ENCODE peak calls at places on chromosomes 12 and 14, in six cellular contexts. L is ovary, Y is breast epithelium, N is neural crest cell, Q is OCI-LY7, U is H9. J is an unnamed sample.

GRCh38 chr12:120388711-120389431 is 19.9 kb upstream of the MSI1 start:
- DNase-seq in Y (no peak), Q (no peak), N (peak; percentile 56), U (peak; percentile 91), L (no peak), J (no peak)

GRCh38 chr12:131687346-131688125 is 23.4 kb upstream of the SFSWAP start:
- DNase-seq in Q (no peak), L (no peak), N (no peak), Y (no peak), U (peak; percentile 35), J (peak; percentile 11)

GRCh38 chr14:59407246-59407615 is 57.9 kb downstream of the GPR135 start:
- DNase-seq in U (no peak), Y (no peak), N (no peak), L (no peak), Q (no peak), J (no peak)

GRCh38 chr14:106883218-106883692 is 1356.9 kb downstream of the TMEM121 start:
- DNase-seq in N (no peak), Y (no peak), Q (peak; percentile 31), U (no peak), L (peak; percentile 65), J (peak; percentile 27)

GRCh38 chr14:74879427-74880180 is 2.1 kb upstream of the DLST start:
- DNase-seq in N (no peak), Q (no peak), L (no peak), U (no peak), Y (no peak), J (no peak)

GRCh38 chr14:97688626-97689336 is 891.6 kb downstream of the VRK1 start:
- DNase-seq in N (no peak), Y (no peak), Q (no peak), L (no peak), U (no peak), J (no peak)

GRCh38 chr12:110794623-110795280 is 52.0 kb upstream of the CCDC63 start:
- DNase-seq in L (peak; percentile 57), U (no peak), N (no peak), Y (no peak), Q (no peak), J (no peak)

GRCh38 chr14:61478971-61479473 is 157.6 kb downstream of the PRKCH start:
- DNase-seq in U (no peak), Q (peak; percentile 80), Y (no peak), L (no peak), N (no peak), J (peak; percentile 45)

GRCh38 chr14:50342211-50343080 is 30.3 kb downstream of the DMAC2L start:
- DNase-seq in L (peak; percentile 71), N (no peak), Q (no peak), Y (no peak), U (peak; percentile 55), J (peak; percentile 70)

GRCh38 chr12:71645268-71645667 is 18.4 kb downstream of the ZFC3H1 start:
- DNase-seq in Y (no peak), Q (no peak), N (no peak), L (no peak), U (no peak), J (no peak)

GRCh38 chr14:100070310-100070709 is 5.1 kb downstream of the EVL start:
- DNase-seq in Q (no peak), N (no peak), Y (no peak), U (no peak), L (no peak), J (no peak)

GRCh38 chr14:26597136-26598080 is at the start of gene NOVA1:
- DNase-seq in Q (no peak), U (peak; percentile 62), N (peak; percentile 54), L (peak; percentile 57), Y (peak; percentile 55), J (peak; percentile 7)

GRCh38 chr12:27969011-27969900 is 3.3 kb downstream of the PTHLH start:
- DNase-seq in L (no peak), Y (no peak), Q (no peak), U (peak; percentile 53), N (peak; percentile 10), J (peak; percentile 29)
- TF ChIP-seq CTCF in L (no peak), Y (no peak), Q (no peak), U (no peak), N (no peak), J (no peak)

GRCh38 chr14:77327111-77327510 is 6.3 kb downstream of the GSTZ1 start:
- DNase-seq in U (no peak), Q (no peak), Y (no peak), N (no peak), L (no peak), J (no peak)

GRCh38 chr14:77324816-77325745 is 4.2 kb downstream of the GSTZ1 start:
- DNase-seq in L (no peak), N (no peak), Q (no peak), Y (no peak), U (no peak), J (no peak)

GRCh38 chr14:77323571-77323970 is 2.7 kb downstream of the GSTZ1 start:
- DNase-seq in U (no peak), Y (no peak), Q (no peak), N (no peak), L (no peak), J (no peak)

GRCh38 chr14:77324289-77324688 is 3.5 kb downstream of the GSTZ1 start:
- DNase-seq in U (no peak), Y (no peak), N (no peak), Q (no peak), L (no peak), J (no peak)

GRCh38 chr14:77325746-77326094 is 4.9 kb downstream of the GSTZ1 start:
- DNase-seq in N (no peak), L (no peak), Y (no peak), U (peak; percentile 58), Q (no peak), J (no peak)
- TF ChIP-seq CTCF in N (no peak), L (no peak), Y (no peak), U (peak; percentile 31), Q (no peak), J (no peak)

DNA sequence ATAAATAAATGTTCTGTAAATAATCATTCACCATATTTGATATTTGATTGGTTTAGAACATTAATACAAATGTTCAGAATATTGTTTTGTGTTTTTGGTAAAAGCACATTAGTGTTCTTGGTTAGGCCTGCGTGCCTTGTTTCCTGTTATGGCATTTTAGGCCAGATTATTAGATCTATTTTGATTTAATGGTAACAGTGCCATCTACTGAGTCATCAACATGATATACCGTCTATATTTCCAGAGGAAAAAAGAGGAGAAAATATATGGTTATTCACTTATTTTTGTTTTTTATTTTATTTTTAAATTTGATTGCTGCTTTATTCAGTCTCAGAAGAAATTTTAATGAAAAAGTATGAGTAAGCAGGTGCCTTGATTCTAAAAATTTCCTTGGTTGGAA is 60.3 kb downstream of the GPHN start:
- DNase-seq in Y (no peak), U (no peak), N (no peak), L (no peak), Q (no peak), J (no peak)
- TF ChIP-seq CTCF in Y (no peak), U (no peak), N (no peak), L (no peak), Q (no peak), J (no peak)

DNA sequence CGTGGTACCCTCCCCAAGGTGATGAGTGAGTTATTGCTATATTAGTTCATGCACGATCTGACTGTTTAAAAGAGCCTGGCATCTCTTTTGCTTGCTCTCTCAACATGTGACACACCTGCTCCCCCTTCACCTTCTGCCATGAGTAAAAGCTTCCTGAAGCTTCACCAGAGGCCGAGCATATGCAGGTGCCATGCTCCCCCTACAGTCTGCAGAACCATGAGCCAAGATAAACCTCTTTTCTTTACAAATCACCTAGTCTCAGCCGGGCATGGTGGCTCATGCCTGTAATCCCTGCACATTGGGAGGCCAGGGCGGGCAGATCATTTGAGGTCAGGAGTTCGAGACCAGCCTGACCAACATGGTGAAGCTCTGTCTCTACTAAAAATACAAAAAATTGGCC is 61.8 kb downstream of the RNFT2 start:
- DNase-seq in U (no peak), L (no peak), Q (peak; percentile 36), Y (no peak), N (no peak), J (no peak)
- TF ChIP-seq CTCF in U (no peak), L (no peak), Q (peak; percentile 39), Y (no peak), N (no peak), J (no peak)

GRCh38 chr14:48398675-48399282 is 723.4 kb upstream of the MDGA2 start:
- DNase-seq in Q (peak; percentile 58), Y (no peak), N (peak; percentile 13), L (no peak), U (no peak), J (peak; percentile 27)
- TF ChIP-seq CTCF in Q (peak; percentile 89), Y (peak; percentile 36), N (peak; percentile 82), L (no peak), U (peak; percentile 84), J (peak; percentile 60)

GRCh38 chr14:20350860-20351259 is 7.4 kb downstream of the PARP2 start:
- DNase-seq in U (no peak), Y (no peak), N (no peak), Q (no peak), L (no peak), J (no peak)
- TF ChIP-seq CTCF in U (no peak), Y (no peak), N (peak; percentile 34), Q (peak; percentile 33), L (no peak), J (no peak)

DNA sequence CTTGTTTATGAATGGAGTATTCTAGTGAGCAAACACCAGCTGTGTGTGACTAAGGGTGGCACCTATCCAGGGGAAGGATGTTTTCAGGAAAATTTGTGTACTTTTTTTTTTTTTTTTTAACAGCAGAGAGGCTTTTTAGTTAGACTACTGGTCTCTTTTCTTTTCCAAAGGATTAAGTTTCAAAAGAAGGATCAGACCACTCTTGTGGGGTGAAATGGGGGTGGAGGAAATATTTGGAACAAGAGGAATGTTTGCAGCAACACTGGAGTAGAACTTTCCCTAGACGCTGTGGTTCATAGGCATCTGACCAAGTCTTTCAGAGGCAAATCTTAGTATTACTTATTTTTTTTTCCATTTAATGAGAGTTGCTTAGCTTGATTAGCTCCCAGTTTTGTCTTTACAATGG is 21.1 kb downstream of the NUBPL start:
- DNase-seq in L (peak; percentile 42), N (no peak), Q (no peak), U (no peak), Y (no peak), J (no peak)
- TF ChIP-seq CTCF in L (no peak), N (no peak), Q (no peak), U (no peak), Y (no peak), J (no peak)

J was measured in GM13976.